ENCODE peak calls at places on chromosomes 7 and 10, in six cellular contexts. One of them, this sample, is unnamed.

GRCh38 chr10:118970770-118971169 is 58.7 kb upstream of the NANOS1 start:
- DNase-seq in K562: no peak
- DNase-seq in HepG2: no peak
- DNase-seq in H1: no peak
- DNase-seq in SK-N-SH: no peak
- DNase-seq in GM12878: no peak
- DNase-seq in this sample: no peak

GRCh38 chr7:33671521-33672262 is 233.6 kb upstream of the BMPER start:
- DNase-seq in K562: no peak
- DNase-seq in HepG2: no peak
- DNase-seq in H1: no peak
- DNase-seq in SK-N-SH: no peak
- DNase-seq in GM12878: peak
- DNase-seq in this sample: no peak

GRCh38 chr10:86863443-86863842 is 94.0 kb downstream of the MMRN2 start:
- DNase-seq in K562: no peak
- DNase-seq in HepG2: no peak
- DNase-seq in H1: no peak
- DNase-seq in SK-N-SH: no peak
- DNase-seq in GM12878: no peak
- DNase-seq in this sample: no peak

GRCh38 chr7:133854739-133855138 is 272.4 kb upstream of the LRGUK start:
- DNase-seq in K562: peak
- DNase-seq in HepG2: peak
- DNase-seq in H1: no peak
- DNase-seq in SK-N-SH: peak
- DNase-seq in GM12878: no peak
- DNase-seq in this sample: no peak

GRCh38 chr10:51227897-51228713 is 153.8 kb downstream of the PRKG1 start:
- DNase-seq in K562: no peak
- DNase-seq in HepG2: no peak
- DNase-seq in H1: no peak
- DNase-seq in SK-N-SH: no peak
- DNase-seq in GM12878: no peak
- DNase-seq in this sample: no peak

GRCh38 chr7:143202161-143202560 is 18.9 kb downstream of the TAS2R39 start:
- DNase-seq in K562: no peak
- DNase-seq in HepG2: no peak
- DNase-seq in H1: no peak
- DNase-seq in SK-N-SH: no peak
- DNase-seq in GM12878: no peak
- DNase-seq in this sample: no peak

GRCh38 chr10:132591166-132591971 is 53.8 kb downstream of the INPP5A start:
- DNase-seq in K562: no peak
- DNase-seq in HepG2: peak
- DNase-seq in H1: no peak
- DNase-seq in SK-N-SH: no peak
- DNase-seq in GM12878: no peak
- DNase-seq in this sample: no peak

GRCh38 chr7:19403691-19404090 is 258.5 kb upstream of the FERD3L start:
- DNase-seq in K562: no peak
- DNase-seq in HepG2: no peak
- DNase-seq in H1: no peak
- DNase-seq in SK-N-SH: no peak
- DNase-seq in GM12878: no peak
- DNase-seq in this sample: no peak

GRCh38 chr10:96651998-96652431 is 65.2 kb upstream of the TM9SF3 start:
- DNase-seq in K562: no peak
- DNase-seq in HepG2: no peak
- DNase-seq in H1: no peak
- DNase-seq in SK-N-SH: no peak
- DNase-seq in GM12878: peak
- DNase-seq in this sample: peak

GRCh38 chr10:56537984-56538383 is 176.9 kb upstream of the ZWINT start:
- DNase-seq in K562: no peak
- DNase-seq in HepG2: peak
- DNase-seq in H1: no peak
- DNase-seq in SK-N-SH: no peak
- DNase-seq in GM12878: no peak
- DNase-seq in this sample: no peak

GRCh38 chr10:24505759-24506158 is 217.9 kb downstream of the ARHGAP21 start:
- DNase-seq in K562: no peak
- DNase-seq in HepG2: no peak
- DNase-seq in H1: no peak
- DNase-seq in SK-N-SH: no peak
- DNase-seq in GM12878: no peak
- DNase-seq in this sample: no peak

GRCh38 chr7:150806863-150807262 is 6.3 kb downstream of the TMEM176A start:
- DNase-seq in K562: no peak
- DNase-seq in HepG2: peak
- DNase-seq in H1: no peak
- DNase-seq in SK-N-SH: no peak
- DNase-seq in GM12878: no peak
- DNase-seq in this sample: no peak

GRCh38 chr10:85293483-85293882 is 965.1 kb downstream of the CCSER2 start:
- DNase-seq in K562: no peak
- DNase-seq in HepG2: no peak
- DNase-seq in H1: no peak
- DNase-seq in SK-N-SH: no peak
- DNase-seq in GM12878: no peak
- DNase-seq in this sample: no peak

GRCh38 chr7:85156661-85157213 is 30.1 kb downstream of the SEMA3D start:
- DNase-seq in K562: no peak
- DNase-seq in HepG2: no peak
- DNase-seq in H1: no peak
- DNase-seq in SK-N-SH: no peak
- DNase-seq in GM12878: no peak
- DNase-seq in this sample: no peak

GRCh38 chr10:102595914-102596313 is 48.4 kb upstream of the TRIM8 start:
- DNase-seq in K562: no peak
- DNase-seq in HepG2: no peak
- DNase-seq in H1: no peak
- DNase-seq in SK-N-SH: no peak
- DNase-seq in GM12878: no peak
- DNase-seq in this sample: no peak

GRCh38 chr7:20435305-20435704 is 104.6 kb downstream of the ITGB8 start:
- DNase-seq in K562: no peak
- DNase-seq in HepG2: no peak
- DNase-seq in H1: no peak
- DNase-seq in SK-N-SH: no peak
- DNase-seq in GM12878: no peak
- DNase-seq in this sample: no peak

GRCh38 chr7:43585521-43585920 is 2.6 kb downstream of the STK17A start:
- DNase-seq in K562: no peak
- DNase-seq in HepG2: peak
- DNase-seq in H1: no peak
- DNase-seq in SK-N-SH: no peak
- DNase-seq in GM12878: no peak
- DNase-seq in this sample: peak

GRCh38 chr7:2109936-2110585 is 122.7 kb downstream of the MAD1L1 start:
- DNase-seq in K562: peak
- DNase-seq in HepG2: peak
- DNase-seq in H1: no peak
- DNase-seq in SK-N-SH: no peak
- DNase-seq in GM12878: peak
- DNase-seq in this sample: peak

GRCh38 chr7:150417863-150418262 is 32.6 kb upstream of the GIMAP8 start:
- DNase-seq in K562: peak
- DNase-seq in HepG2: no peak
- DNase-seq in H1: peak
- DNase-seq in SK-N-SH: peak
- DNase-seq in GM12878: no peak
- DNase-seq in this sample: no peak

GRCh38 chr7:20964214-20964613 is 177.5 kb upstream of the SP8 start:
- DNase-seq in K562: peak
- DNase-seq in HepG2: no peak
- DNase-seq in H1: no peak
- DNase-seq in SK-N-SH: no peak
- DNase-seq in GM12878: no peak
- DNase-seq in this sample: no peak

GRCh38 chr7:122766593-122766992 is 63.9 kb upstream of the RNF148 start:
- DNase-seq in K562: no peak
- DNase-seq in HepG2: no peak
- DNase-seq in H1: no peak
- DNase-seq in SK-N-SH: no peak
- DNase-seq in GM12878: no peak
- DNase-seq in this sample: no peak

GRCh38 chr10:34403512-34403911 is 411.6 kb downstream of the PARD3 start:
- DNase-seq in K562: no peak
- DNase-seq in HepG2: no peak
- DNase-seq in H1: no peak
- DNase-seq in SK-N-SH: no peak
- DNase-seq in GM12878: no peak
- DNase-seq in this sample: no peak

GRCh38 chr10:43707755-43708154 is 59.1 kb upstream of the ZNF32 start:
- DNase-seq in K562: no peak
- DNase-seq in HepG2: no peak
- DNase-seq in H1: no peak
- DNase-seq in SK-N-SH: no peak
- DNase-seq in GM12878: no peak
- DNase-seq in this sample: no peak

GRCh38 chr7:2274666-2275065 is 32.6 kb downstream of the NUDT1 start:
- DNase-seq in K562: no peak
- DNase-seq in HepG2: no peak
- DNase-seq in H1: no peak
- DNase-seq in SK-N-SH: peak
- DNase-seq in GM12878: no peak
- DNase-seq in this sample: no peak

GRCh38 chr7:130970696-130971095 is 236.7 kb upstream of the KLF14 start:
- DNase-seq in K562: no peak
- DNase-seq in HepG2: no peak
- DNase-seq in H1: no peak
- DNase-seq in SK-N-SH: no peak
- DNase-seq in GM12878: no peak
- DNase-seq in this sample: no peak
- TF ChIP-seq GABPA in K562: no peak
- TF ChIP-seq GABPA in HepG2: no peak
- TF ChIP-seq GABPA in H1: no peak
- TF ChIP-seq GABPA in SK-N-SH: no peak
- TF ChIP-seq GABPA in GM12878: no peak
- TF ChIP-seq GABPA in this sample: no peak

DNA sequence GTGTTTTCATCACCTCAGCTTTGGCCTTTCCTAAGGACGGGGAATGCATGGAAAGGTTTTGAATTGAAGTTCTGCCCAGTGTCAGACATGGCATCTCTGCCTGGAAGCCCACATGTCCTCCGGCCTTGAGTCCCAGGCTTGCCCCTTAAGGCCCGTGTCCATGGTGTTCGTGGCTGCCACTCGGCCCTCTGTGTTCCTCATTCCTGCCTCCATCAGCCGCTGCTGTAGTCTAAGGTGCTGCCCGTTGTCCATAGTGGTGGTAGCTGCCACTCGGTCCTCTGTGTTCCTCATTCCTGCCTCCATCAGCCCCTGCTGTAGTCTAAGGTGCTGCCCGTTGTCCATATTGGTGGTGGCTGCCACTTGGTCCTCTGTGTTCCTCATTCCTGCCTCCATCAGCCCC is 180.7 kb upstream of the SHH start:
- DNase-seq in K562: no peak
- DNase-seq in HepG2: no peak
- DNase-seq in H1: peak
- DNase-seq in SK-N-SH: no peak
- DNase-seq in GM12878: no peak
- DNase-seq in this sample: no peak
- H3K4me3 ChIP-seq in K562: no peak
- H3K4me3 ChIP-seq in HepG2: no peak
- H3K4me3 ChIP-seq in H1: no peak
- H3K4me3 ChIP-seq in SK-N-SH: no peak
- H3K4me3 ChIP-seq in GM12878: no peak
- H3K4me3 ChIP-seq in this sample: no peak

DNA sequence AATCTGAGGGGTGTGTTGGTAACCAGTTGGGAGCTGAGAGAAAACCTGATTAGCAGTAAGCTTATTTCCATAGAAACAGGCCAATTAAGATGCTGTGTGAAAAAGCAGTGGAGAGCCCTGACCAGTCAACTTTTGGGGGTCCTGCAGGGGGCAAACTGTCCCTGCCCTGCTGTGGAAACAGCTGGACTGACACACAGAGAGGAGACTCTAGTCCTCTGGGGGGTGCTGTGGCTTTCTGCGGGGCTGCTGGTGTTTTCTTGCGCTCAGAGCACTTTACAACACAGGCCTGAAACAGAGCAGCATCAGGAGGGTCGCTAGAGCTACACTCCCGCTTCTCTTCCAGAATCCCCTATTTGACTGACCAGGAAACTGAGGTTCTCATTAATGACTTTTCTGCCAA is 546.9 kb upstream of the GALNT17 start:
- DNase-seq in K562: peak
- DNase-seq in HepG2: no peak
- DNase-seq in H1: peak
- DNase-seq in SK-N-SH: peak
- DNase-seq in GM12878: no peak
- DNase-seq in this sample: no peak
- TF ChIP-seq CTCF in K562: peak
- TF ChIP-seq CTCF in HepG2: no peak
- TF ChIP-seq CTCF in H1: peak
- TF ChIP-seq CTCF in SK-N-SH: peak
- TF ChIP-seq CTCF in GM12878: peak
- TF ChIP-seq CTCF in this sample: no peak

GRCh38 chr10:130973127-130973839 is 338.2 kb downstream of the TCERG1L start:
- DNase-seq in K562: no peak
- DNase-seq in HepG2: no peak
- DNase-seq in H1: peak
- DNase-seq in SK-N-SH: no peak
- DNase-seq in GM12878: no peak
- DNase-seq in this sample: no peak
- TF ChIP-seq GABPA in K562: no peak
- TF ChIP-seq GABPA in HepG2: no peak
- TF ChIP-seq GABPA in H1: no peak
- TF ChIP-seq GABPA in SK-N-SH: no peak
- TF ChIP-seq GABPA in GM12878: no peak
- TF ChIP-seq GABPA in this sample: no peak

GRCh38 chr7:124942405-124942804 is 12.8 kb upstream of the POT1 start:
- DNase-seq in K562: no peak
- DNase-seq in HepG2: no peak
- DNase-seq in H1: no peak
- DNase-seq in SK-N-SH: no peak
- DNase-seq in GM12878: no peak
- DNase-seq in this sample: no peak
- H3K4me3 ChIP-seq in K562: no peak
- H3K4me3 ChIP-seq in HepG2: no peak
- H3K4me3 ChIP-seq in H1: no peak
- H3K4me3 ChIP-seq in SK-N-SH: no peak
- H3K4me3 ChIP-seq in GM12878: no peak
- H3K4me3 ChIP-seq in this sample: no peak